ENCODE peak calls at places on chromosomes 13 and 19, in eight cellular contexts. One of them, this sample, is unnamed.

GRCh38 chr13:106432636-106433035 is 102.8 kb downstream of the EFNB2 start:
- DNase-seq in mesothelial cell of epicardium: no peak
- DNase-seq in astrocyte of the cerebellum: no peak
- DNase-seq in cardiac muscle cell: peak; percentile 1
- DNase-seq in PC-9: peak; percentile 19
- DNase-seq in CD4-positive, alpha-beta T cell: no peak
- DNase-seq in GM23338: no peak
- DNase-seq in transverse colon: no peak
- DNase-seq in this sample: no peak

GRCh38 chr19:8209111-8209964 is at the start of gene CERS4:
- DNase-seq in mesothelial cell of epicardium: peak; percentile 32
- DNase-seq in astrocyte of the cerebellum: no peak
- DNase-seq in cardiac muscle cell: peak; percentile 75
- DNase-seq in PC-9: peak; percentile 53
- DNase-seq in CD4-positive, alpha-beta T cell: peak; percentile 65
- DNase-seq in GM23338: peak; percentile 95
- DNase-seq in transverse colon: peak; percentile 76
- DNase-seq in this sample: no peak

GRCh38 chr13:66503890-66504289 is 726.2 kb downstream of the PCDH9 start:
- DNase-seq in mesothelial cell of epicardium: no peak
- DNase-seq in astrocyte of the cerebellum: no peak
- DNase-seq in cardiac muscle cell: no peak
- DNase-seq in PC-9: no peak
- DNase-seq in CD4-positive, alpha-beta T cell: no peak
- DNase-seq in GM23338: peak; percentile 22
- DNase-seq in transverse colon: no peak
- DNase-seq in this sample: no peak

GRCh38 chr19:2215281-2215751 is 20.8 kb downstream of the PLEKHJ1 start:
- DNase-seq in mesothelial cell of epicardium: no peak
- DNase-seq in astrocyte of the cerebellum: no peak
- DNase-seq in cardiac muscle cell: no peak
- DNase-seq in PC-9: no peak
- DNase-seq in CD4-positive, alpha-beta T cell: peak; percentile 35
- DNase-seq in GM23338: peak; percentile 47
- DNase-seq in transverse colon: no peak
- DNase-seq in this sample: no peak

GRCh38 chr19:18541992-18542935 is 1.1 kb downstream of the FKBP8 start:
- DNase-seq in mesothelial cell of epicardium: no peak
- DNase-seq in astrocyte of the cerebellum: no peak
- DNase-seq in cardiac muscle cell: no peak
- DNase-seq in PC-9: no peak
- DNase-seq in CD4-positive, alpha-beta T cell: no peak
- DNase-seq in GM23338: peak; percentile 62
- DNase-seq in transverse colon: no peak
- DNase-seq in this sample: no peak

GRCh38 chr13:28394422-28394821 is 100.5 kb downstream of the FLT1 start:
- DNase-seq in mesothelial cell of epicardium: no peak
- DNase-seq in astrocyte of the cerebellum: no peak
- DNase-seq in cardiac muscle cell: no peak
- DNase-seq in PC-9: no peak
- DNase-seq in CD4-positive, alpha-beta T cell: no peak
- DNase-seq in GM23338: no peak
- DNase-seq in transverse colon: no peak
- DNase-seq in this sample: no peak

GRCh38 chr19:31408460-31409124 is 59.4 kb upstream of the TSHZ3 start:
- DNase-seq in mesothelial cell of epicardium: no peak
- DNase-seq in astrocyte of the cerebellum: peak; percentile 59
- DNase-seq in cardiac muscle cell: peak; percentile 98
- DNase-seq in PC-9: no peak
- DNase-seq in CD4-positive, alpha-beta T cell: no peak
- DNase-seq in GM23338: no peak
- DNase-seq in transverse colon: no peak
- DNase-seq in this sample: no peak

GRCh38 chr13:93925976-93926375 is 553.5 kb downstream of the DCT start:
- DNase-seq in mesothelial cell of epicardium: no peak
- DNase-seq in astrocyte of the cerebellum: no peak
- DNase-seq in cardiac muscle cell: no peak
- DNase-seq in PC-9: no peak
- DNase-seq in CD4-positive, alpha-beta T cell: no peak
- DNase-seq in GM23338: no peak
- DNase-seq in transverse colon: no peak
- DNase-seq in this sample: no peak

GRCh38 chr19:2129892-2130770 is 21.2 kb downstream of the AP3D1 start:
- DNase-seq in mesothelial cell of epicardium: no peak
- DNase-seq in astrocyte of the cerebellum: no peak
- DNase-seq in cardiac muscle cell: no peak
- DNase-seq in PC-9: no peak
- DNase-seq in CD4-positive, alpha-beta T cell: no peak
- DNase-seq in GM23338: no peak
- DNase-seq in transverse colon: no peak
- DNase-seq in this sample: no peak

GRCh38 chr13:21232196-21232595 is 55.7 kb downstream of the MRPL57 start:
- DNase-seq in mesothelial cell of epicardium: no peak
- DNase-seq in astrocyte of the cerebellum: no peak
- DNase-seq in cardiac muscle cell: peak; percentile 69
- DNase-seq in PC-9: no peak
- DNase-seq in CD4-positive, alpha-beta T cell: no peak
- DNase-seq in GM23338: peak; percentile 16
- DNase-seq in transverse colon: no peak
- DNase-seq in this sample: no peak

GRCh38 chr19:18951721-18952281 is 10.8 kb upstream of the HOMER3 start:
- DNase-seq in mesothelial cell of epicardium: no peak
- DNase-seq in astrocyte of the cerebellum: no peak
- DNase-seq in cardiac muscle cell: no peak
- DNase-seq in PC-9: peak; percentile 70
- DNase-seq in CD4-positive, alpha-beta T cell: no peak
- DNase-seq in GM23338: no peak
- DNase-seq in transverse colon: no peak
- DNase-seq in this sample: no peak

GRCh38 chr19:10104665-10105221 is 1.4 kb upstream of the PPAN start:
- DNase-seq in mesothelial cell of epicardium: no peak
- DNase-seq in astrocyte of the cerebellum: no peak
- DNase-seq in cardiac muscle cell: no peak
- DNase-seq in PC-9: no peak
- DNase-seq in CD4-positive, alpha-beta T cell: peak; percentile 62
- DNase-seq in GM23338: no peak
- DNase-seq in transverse colon: peak; percentile 58
- DNase-seq in this sample: no peak

GRCh38 chr19:48123907-48124675 is 13.5 kb upstream of the PLA2G4C start:
- DNase-seq in mesothelial cell of epicardium: no peak
- DNase-seq in astrocyte of the cerebellum: peak; percentile 78
- DNase-seq in cardiac muscle cell: peak; percentile 58
- DNase-seq in PC-9: peak; percentile 37
- DNase-seq in CD4-positive, alpha-beta T cell: no peak
- DNase-seq in GM23338: no peak
- DNase-seq in transverse colon: no peak
- DNase-seq in this sample: no peak

GRCh38 chr13:99363391-99363790 is 56.2 kb upstream of the GPR183 start:
- DNase-seq in mesothelial cell of epicardium: no peak
- DNase-seq in astrocyte of the cerebellum: no peak
- DNase-seq in cardiac muscle cell: no peak
- DNase-seq in PC-9: no peak
- DNase-seq in CD4-positive, alpha-beta T cell: no peak
- DNase-seq in GM23338: no peak
- DNase-seq in transverse colon: no peak
- DNase-seq in this sample: no peak

GRCh38 chr19:33634361-33635091 is 12.8 kb downstream of the CHST8 start:
- DNase-seq in mesothelial cell of epicardium: no peak
- DNase-seq in astrocyte of the cerebellum: no peak
- DNase-seq in cardiac muscle cell: no peak
- DNase-seq in PC-9: no peak
- DNase-seq in CD4-positive, alpha-beta T cell: no peak
- DNase-seq in GM23338: no peak
- DNase-seq in transverse colon: no peak
- DNase-seq in this sample: no peak

GRCh38 chr13:87295636-87296035 is 375.5 kb upstream of the SLITRK5 start:
- DNase-seq in mesothelial cell of epicardium: no peak
- DNase-seq in astrocyte of the cerebellum: peak; percentile 3
- DNase-seq in cardiac muscle cell: no peak
- DNase-seq in PC-9: no peak
- DNase-seq in CD4-positive, alpha-beta T cell: no peak
- DNase-seq in GM23338: no peak
- DNase-seq in transverse colon: no peak
- DNase-seq in this sample: no peak

GRCh38 chr13:107883561-107884175 is 331.7 kb downstream of the LIG4 start:
- DNase-seq in mesothelial cell of epicardium: no peak
- DNase-seq in astrocyte of the cerebellum: peak; percentile 23
- DNase-seq in cardiac muscle cell: peak; percentile 43
- DNase-seq in PC-9: no peak
- DNase-seq in CD4-positive, alpha-beta T cell: no peak
- DNase-seq in GM23338: no peak
- DNase-seq in transverse colon: no peak
- DNase-seq in this sample: no peak

DNA sequence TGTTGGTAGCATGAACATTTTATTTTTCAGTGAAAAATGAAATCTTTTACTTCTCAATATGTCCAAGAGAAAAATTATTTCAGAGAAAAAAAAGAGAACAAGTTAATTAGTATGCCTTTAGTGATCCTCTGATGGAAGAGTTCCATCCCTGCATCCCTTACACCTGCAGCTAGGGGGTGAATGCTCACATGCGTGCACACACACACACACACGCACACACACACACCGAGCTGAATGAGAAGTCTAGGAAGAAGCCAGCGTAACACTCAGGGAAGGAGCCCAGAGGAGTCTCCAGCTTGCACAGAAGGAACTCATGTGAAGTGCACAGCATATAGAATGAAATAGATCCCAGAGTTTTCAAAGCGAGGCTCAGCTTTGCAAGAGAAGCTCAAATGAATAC is 510.5 kb downstream of the IRS2 start:
- DNase-seq in mesothelial cell of epicardium: no peak
- DNase-seq in astrocyte of the cerebellum: no peak
- DNase-seq in cardiac muscle cell: no peak
- DNase-seq in PC-9: no peak
- DNase-seq in CD4-positive, alpha-beta T cell: no peak
- DNase-seq in GM23338: peak; percentile 51
- DNase-seq in transverse colon: peak; percentile 40
- DNase-seq in this sample: peak; percentile 2
- TF ChIP-seq CTCF in mesothelial cell of epicardium: no peak
- TF ChIP-seq CTCF in astrocyte of the cerebellum: peak; percentile 37
- TF ChIP-seq CTCF in cardiac muscle cell: no peak
- TF ChIP-seq CTCF in PC-9: peak; percentile 46
- TF ChIP-seq CTCF in CD4-positive, alpha-beta T cell: no peak
- TF ChIP-seq CTCF in GM23338: peak; percentile 48
- TF ChIP-seq CTCF in transverse colon: no peak
- TF ChIP-seq CTCF in this sample: peak; percentile 27

GRCh38 chr19:13825489-13826475 is 30.5 kb downstream of the ZSWIM4 start:
- DNase-seq in mesothelial cell of epicardium: no peak
- DNase-seq in astrocyte of the cerebellum: no peak
- DNase-seq in cardiac muscle cell: no peak
- DNase-seq in PC-9: no peak
- DNase-seq in CD4-positive, alpha-beta T cell: no peak
- DNase-seq in GM23338: peak; percentile 96
- DNase-seq in transverse colon: no peak
- DNase-seq in this sample: no peak
- TF ChIP-seq CTCF in mesothelial cell of epicardium: no peak
- TF ChIP-seq CTCF in astrocyte of the cerebellum: peak; percentile 15
- TF ChIP-seq CTCF in cardiac muscle cell: no peak
- TF ChIP-seq CTCF in PC-9: peak; percentile 44
- TF ChIP-seq CTCF in CD4-positive, alpha-beta T cell: no peak
- TF ChIP-seq CTCF in GM23338: peak; percentile 47
- TF ChIP-seq CTCF in transverse colon: no peak
- TF ChIP-seq CTCF in this sample: no peak

DNA sequence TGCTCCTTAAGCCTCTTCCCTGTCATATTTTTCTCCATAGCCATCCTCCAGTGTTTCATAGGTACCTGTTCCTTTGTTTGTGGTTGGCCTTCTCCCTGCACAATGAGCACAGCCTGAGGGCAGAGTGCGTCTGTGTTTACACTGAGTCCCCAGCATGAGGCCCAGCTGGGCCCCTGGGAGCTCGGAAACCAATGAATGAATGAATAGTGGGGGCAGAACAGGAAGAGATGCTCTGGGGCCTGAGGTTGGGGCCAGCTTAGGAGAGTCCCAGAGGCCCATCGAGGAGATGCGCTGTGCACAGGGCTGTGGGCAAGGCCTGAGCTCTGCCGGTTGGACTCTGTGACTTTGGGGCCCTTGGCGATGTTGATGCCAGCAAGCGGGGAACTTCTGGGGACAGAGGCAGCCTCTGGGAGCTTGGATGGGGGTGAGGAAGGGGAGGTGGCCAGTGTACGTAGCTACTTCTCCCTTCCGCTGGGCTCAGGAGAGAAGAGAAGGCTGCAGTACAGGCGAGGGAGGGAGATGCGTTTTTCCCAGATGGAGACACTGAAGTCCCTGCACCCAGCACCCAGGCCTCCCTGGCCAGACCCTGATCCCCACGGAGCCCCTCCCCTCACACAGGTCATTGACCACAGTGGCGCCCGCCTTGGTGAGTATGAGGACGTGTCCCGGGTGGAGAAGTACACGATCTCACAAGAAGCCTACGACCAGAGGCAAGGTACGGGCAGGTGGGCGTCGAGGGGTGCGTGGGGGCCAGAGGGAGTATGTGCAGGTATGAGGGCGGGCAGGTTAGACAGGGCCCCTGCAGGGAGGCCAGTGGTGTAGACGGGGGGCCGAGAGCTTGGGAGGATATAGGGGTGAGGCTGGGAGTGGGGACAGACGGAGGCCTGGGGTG is 5.1 kb downstream of the TBCB start:
- DNase-seq in mesothelial cell of epicardium: no peak
- DNase-seq in astrocyte of the cerebellum: no peak
- DNase-seq in cardiac muscle cell: no peak
- DNase-seq in PC-9: no peak
- DNase-seq in CD4-positive, alpha-beta T cell: no peak
- DNase-seq in GM23338: no peak
- DNase-seq in transverse colon: no peak
- DNase-seq in this sample: no peak
- TF ChIP-seq CTCF in mesothelial cell of epicardium: no peak
- TF ChIP-seq CTCF in astrocyte of the cerebellum: no peak
- TF ChIP-seq CTCF in cardiac muscle cell: no peak
- TF ChIP-seq CTCF in PC-9: no peak
- TF ChIP-seq CTCF in CD4-positive, alpha-beta T cell: no peak
- TF ChIP-seq CTCF in GM23338: no peak
- TF ChIP-seq CTCF in transverse colon: no peak
- TF ChIP-seq CTCF in this sample: no peak

DNA sequence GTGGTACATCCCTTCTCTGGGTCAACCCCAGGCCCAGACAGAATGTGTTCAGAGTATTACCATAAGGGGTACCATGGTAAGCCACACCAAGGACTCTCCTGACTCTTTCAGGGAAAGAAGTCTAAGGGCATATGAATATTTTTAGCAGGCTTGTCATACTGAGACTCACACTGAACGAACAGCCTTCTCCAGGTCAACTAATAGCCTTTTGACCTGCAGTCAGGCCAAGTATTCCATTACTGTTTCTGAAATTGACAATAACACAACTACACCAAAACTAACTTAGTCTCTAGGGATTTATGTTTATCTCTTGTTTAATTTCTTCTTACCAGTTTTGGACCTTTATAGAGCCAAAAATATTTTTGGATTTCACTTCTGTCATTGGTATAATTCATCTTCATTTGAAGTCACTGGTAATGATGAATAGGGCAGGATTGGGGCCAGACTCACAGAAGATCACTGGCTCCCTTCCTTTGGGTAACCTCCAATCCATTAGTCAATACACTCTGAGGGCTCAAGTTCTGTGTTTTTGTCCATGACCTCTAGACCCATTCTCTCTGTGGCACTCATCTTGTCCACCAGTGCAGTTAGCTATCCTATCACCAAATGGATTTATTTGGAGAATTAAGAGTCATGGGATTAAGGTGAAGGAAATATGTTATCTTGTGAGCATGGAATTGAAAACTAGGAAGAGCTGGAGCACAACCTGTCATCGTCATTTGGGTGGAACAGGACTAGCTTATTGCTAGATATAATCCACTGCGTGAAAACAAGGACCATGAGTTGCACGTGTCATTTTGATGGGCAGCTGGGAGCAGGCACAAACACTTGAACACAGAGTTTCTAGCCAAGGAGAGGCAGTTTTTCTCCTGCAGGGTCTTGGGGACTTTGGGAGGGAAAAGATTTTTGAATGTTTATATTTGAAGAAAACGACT is 313.3 kb downstream of the DCLK1 start:
- DNase-seq in mesothelial cell of epicardium: no peak
- DNase-seq in astrocyte of the cerebellum: no peak
- DNase-seq in cardiac muscle cell: no peak
- DNase-seq in PC-9: no peak
- DNase-seq in CD4-positive, alpha-beta T cell: no peak
- DNase-seq in GM23338: no peak
- DNase-seq in transverse colon: no peak
- DNase-seq in this sample: no peak
- TF ChIP-seq CTCF in mesothelial cell of epicardium: no peak
- TF ChIP-seq CTCF in astrocyte of the cerebellum: no peak
- TF ChIP-seq CTCF in cardiac muscle cell: no peak
- TF ChIP-seq CTCF in PC-9: no peak
- TF ChIP-seq CTCF in CD4-positive, alpha-beta T cell: no peak
- TF ChIP-seq CTCF in GM23338: no peak
- TF ChIP-seq CTCF in transverse colon: no peak
- TF ChIP-seq CTCF in this sample: no peak

This sample was measured in LNCaP clone FGC.